ENCODE peak calls at places on chromosomes 11 and 22, in nine cellular contexts. One of them, this sample, is unnamed.

GRCh38 chr22:37848587-37849088 is 581 bp upstream of the EIF3L start:
- DNase-seq in NCI-H82: peak
- DNase-seq in colonic mucosa: no peak
- DNase-seq in kidney tubule cell: peak
- DNase-seq in IMR-90: peak
- DNase-seq in activated naive CD4-positive, alpha-beta T cell treated with anti-CD3 and anti-CD28 coated beads, Interleukin-2, amount 50 U/mL, for 16 hours: peak
- DNase-seq in NCI-H1694 treated with DMSO at 0.1 percent for 48 hours: peak
- DNase-seq in fibroblast of the conjunctiva: no peak
- DNase-seq in WTC11: no peak
- DNase-seq in this sample: peak

GRCh38 chr22:48373626-48374173 is 1454.0 kb downstream of the BRD1 start:
- DNase-seq in fibroblast of the conjunctiva: no peak
- DNase-seq in WTC11: no peak
- DNase-seq in activated naive CD4-positive, alpha-beta T cell treated with anti-CD3 and anti-CD28 coated beads, Interleukin-2, amount 50 U/mL, for 16 hours: no peak
- DNase-seq in kidney tubule cell: no peak
- DNase-seq in NCI-H82: no peak
- DNase-seq in NCI-H1694 treated with DMSO at 0.1 percent for 48 hours: no peak
- DNase-seq in IMR-90: no peak
- DNase-seq in colonic mucosa: no peak
- DNase-seq in this sample: no peak

GRCh38 chr22:39383841-39384625 is 15.5 kb upstream of the TAB1 start:
- DNase-seq in IMR-90: peak
- DNase-seq in activated naive CD4-positive, alpha-beta T cell treated with anti-CD3 and anti-CD28 coated beads, Interleukin-2, amount 50 U/mL, for 16 hours: no peak
- DNase-seq in kidney tubule cell: no peak
- DNase-seq in fibroblast of the conjunctiva: no peak
- DNase-seq in WTC11: no peak
- DNase-seq in NCI-H82: no peak
- DNase-seq in colonic mucosa: no peak
- DNase-seq in NCI-H1694 treated with DMSO at 0.1 percent for 48 hours: no peak
- DNase-seq in this sample: no peak

GRCh38 chr11:65150513-65151271 is 16.4 kb upstream of the SYVN1 start:
- DNase-seq in WTC11: no peak
- DNase-seq in kidney tubule cell: peak
- DNase-seq in IMR-90: peak
- DNase-seq in colonic mucosa: peak
- DNase-seq in NCI-H82: peak
- DNase-seq in fibroblast of the conjunctiva: peak
- DNase-seq in NCI-H1694 treated with DMSO at 0.1 percent for 48 hours: peak
- DNase-seq in activated naive CD4-positive, alpha-beta T cell treated with anti-CD3 and anti-CD28 coated beads, Interleukin-2, amount 50 U/mL, for 16 hours: no peak
- DNase-seq in this sample: peak

GRCh38 chr22:33166206-33166605 is 108.0 kb upstream of the SYN3 start:
- DNase-seq in NCI-H82: no peak
- DNase-seq in colonic mucosa: no peak
- DNase-seq in IMR-90: no peak
- DNase-seq in activated naive CD4-positive, alpha-beta T cell treated with anti-CD3 and anti-CD28 coated beads, Interleukin-2, amount 50 U/mL, for 16 hours: no peak
- DNase-seq in kidney tubule cell: no peak
- DNase-seq in WTC11: peak
- DNase-seq in NCI-H1694 treated with DMSO at 0.1 percent for 48 hours: no peak
- DNase-seq in fibroblast of the conjunctiva: no peak
- DNase-seq in this sample: no peak

GRCh38 chr11:29217901-29218300 is 798.9 kb downstream of the KCNA4 start:
- DNase-seq in activated naive CD4-positive, alpha-beta T cell treated with anti-CD3 and anti-CD28 coated beads, Interleukin-2, amount 50 U/mL, for 16 hours: no peak
- DNase-seq in IMR-90: no peak
- DNase-seq in NCI-H1694 treated with DMSO at 0.1 percent for 48 hours: no peak
- DNase-seq in fibroblast of the conjunctiva: no peak
- DNase-seq in NCI-H82: no peak
- DNase-seq in kidney tubule cell: peak
- DNase-seq in colonic mucosa: no peak
- DNase-seq in WTC11: no peak
- DNase-seq in this sample: no peak

GRCh38 chr22:47810505-47811500 is 1048.4 kb downstream of the TBC1D22A start:
- DNase-seq in WTC11: no peak
- DNase-seq in NCI-H1694 treated with DMSO at 0.1 percent for 48 hours: no peak
- DNase-seq in fibroblast of the conjunctiva: no peak
- DNase-seq in activated naive CD4-positive, alpha-beta T cell treated with anti-CD3 and anti-CD28 coated beads, Interleukin-2, amount 50 U/mL, for 16 hours: no peak
- DNase-seq in IMR-90: no peak
- DNase-seq in colonic mucosa: no peak
- DNase-seq in kidney tubule cell: no peak
- DNase-seq in NCI-H82: no peak
- DNase-seq in this sample: no peak

GRCh38 chr11:128667873-128668272 is 26.0 kb upstream of the FLI1 start:
- DNase-seq in colonic mucosa: no peak
- DNase-seq in WTC11: no peak
- DNase-seq in activated naive CD4-positive, alpha-beta T cell treated with anti-CD3 and anti-CD28 coated beads, Interleukin-2, amount 50 U/mL, for 16 hours: no peak
- DNase-seq in kidney tubule cell: no peak
- DNase-seq in fibroblast of the conjunctiva: no peak
- DNase-seq in IMR-90: peak
- DNase-seq in NCI-H82: no peak
- DNase-seq in NCI-H1694 treated with DMSO at 0.1 percent for 48 hours: no peak
- DNase-seq in this sample: no peak

GRCh38 chr11:70078095-70078795 is at the start of gene ANO1:
- DNase-seq in fibroblast of the conjunctiva: no peak
- DNase-seq in IMR-90: peak
- DNase-seq in NCI-H82: no peak
- DNase-seq in NCI-H1694 treated with DMSO at 0.1 percent for 48 hours: no peak
- DNase-seq in colonic mucosa: no peak
- DNase-seq in WTC11: peak
- DNase-seq in activated naive CD4-positive, alpha-beta T cell treated with anti-CD3 and anti-CD28 coated beads, Interleukin-2, amount 50 U/mL, for 16 hours: no peak
- DNase-seq in kidney tubule cell: no peak
- DNase-seq in this sample: no peak

GRCh38 chr11:73156114-73156513 is 14.0 kb upstream of the FCHSD2 start:
- DNase-seq in colonic mucosa: no peak
- DNase-seq in NCI-H82: no peak
- DNase-seq in activated naive CD4-positive, alpha-beta T cell treated with anti-CD3 and anti-CD28 coated beads, Interleukin-2, amount 50 U/mL, for 16 hours: no peak
- DNase-seq in kidney tubule cell: no peak
- DNase-seq in WTC11: no peak
- DNase-seq in NCI-H1694 treated with DMSO at 0.1 percent for 48 hours: no peak
- DNase-seq in IMR-90: no peak
- DNase-seq in fibroblast of the conjunctiva: no peak
- DNase-seq in this sample: peak

GRCh38 chr11:111944139-111944538 is 7.0 kb downstream of the DIXDC1 start:
- DNase-seq in activated naive CD4-positive, alpha-beta T cell treated with anti-CD3 and anti-CD28 coated beads, Interleukin-2, amount 50 U/mL, for 16 hours: no peak
- DNase-seq in fibroblast of the conjunctiva: peak
- DNase-seq in IMR-90: peak
- DNase-seq in kidney tubule cell: peak
- DNase-seq in colonic mucosa: no peak
- DNase-seq in WTC11: no peak
- DNase-seq in NCI-H82: no peak
- DNase-seq in NCI-H1694 treated with DMSO at 0.1 percent for 48 hours: no peak
- DNase-seq in this sample: no peak

GRCh38 chr11:5937868-5938602 is 4.0 kb upstream of the OR56A3 start:
- DNase-seq in NCI-H1694 treated with DMSO at 0.1 percent for 48 hours: no peak
- DNase-seq in IMR-90: no peak
- DNase-seq in kidney tubule cell: no peak
- DNase-seq in colonic mucosa: no peak
- DNase-seq in activated naive CD4-positive, alpha-beta T cell treated with anti-CD3 and anti-CD28 coated beads, Interleukin-2, amount 50 U/mL, for 16 hours: no peak
- DNase-seq in WTC11: no peak
- DNase-seq in NCI-H82: no peak
- DNase-seq in fibroblast of the conjunctiva: no peak
- DNase-seq in this sample: no peak

GRCh38 chr22:20526628-20527355 is 19.4 kb downstream of the MED15 start:
- DNase-seq in NCI-H1694 treated with DMSO at 0.1 percent for 48 hours: no peak
- DNase-seq in kidney tubule cell: peak
- DNase-seq in fibroblast of the conjunctiva: no peak
- DNase-seq in NCI-H82: no peak
- DNase-seq in IMR-90: peak
- DNase-seq in activated naive CD4-positive, alpha-beta T cell treated with anti-CD3 and anti-CD28 coated beads, Interleukin-2, amount 50 U/mL, for 16 hours: no peak
- DNase-seq in WTC11: no peak
- DNase-seq in colonic mucosa: no peak
- DNase-seq in this sample: no peak

GRCh38 chr11:28525636-28526405 is 417.6 kb downstream of the METTL15 start:
- DNase-seq in WTC11: no peak
- DNase-seq in NCI-H1694 treated with DMSO at 0.1 percent for 48 hours: no peak
- DNase-seq in colonic mucosa: no peak
- DNase-seq in NCI-H82: no peak
- DNase-seq in activated naive CD4-positive, alpha-beta T cell treated with anti-CD3 and anti-CD28 coated beads, Interleukin-2, amount 50 U/mL, for 16 hours: no peak
- DNase-seq in IMR-90: no peak
- DNase-seq in kidney tubule cell: no peak
- DNase-seq in fibroblast of the conjunctiva: no peak
- DNase-seq in this sample: no peak

GRCh38 chr11:26834601-26835000 is 112.7 kb upstream of the SLC5A12 start:
- DNase-seq in fibroblast of the conjunctiva: no peak
- DNase-seq in WTC11: no peak
- DNase-seq in kidney tubule cell: no peak
- DNase-seq in IMR-90: no peak
- DNase-seq in activated naive CD4-positive, alpha-beta T cell treated with anti-CD3 and anti-CD28 coated beads, Interleukin-2, amount 50 U/mL, for 16 hours: no peak
- DNase-seq in NCI-H82: no peak
- DNase-seq in NCI-H1694 treated with DMSO at 0.1 percent for 48 hours: no peak
- DNase-seq in colonic mucosa: no peak
- DNase-seq in this sample: no peak

GRCh38 chr22:19048531-19048930 is 73.7 kb downstream of the DGCR2 start:
- DNase-seq in NCI-H82: no peak
- DNase-seq in WTC11: no peak
- DNase-seq in activated naive CD4-positive, alpha-beta T cell treated with anti-CD3 and anti-CD28 coated beads, Interleukin-2, amount 50 U/mL, for 16 hours: peak
- DNase-seq in kidney tubule cell: no peak
- DNase-seq in fibroblast of the conjunctiva: no peak
- DNase-seq in NCI-H1694 treated with DMSO at 0.1 percent for 48 hours: no peak
- DNase-seq in IMR-90: no peak
- DNase-seq in colonic mucosa: no peak
- DNase-seq in this sample: no peak

GRCh38 chr22:17035246-17035645 is 27.2 kb upstream of the GAB4 start:
- DNase-seq in WTC11: no peak
- DNase-seq in colonic mucosa: no peak
- DNase-seq in IMR-90: no peak
- DNase-seq in NCI-H82: no peak
- DNase-seq in NCI-H1694 treated with DMSO at 0.1 percent for 48 hours: no peak
- DNase-seq in fibroblast of the conjunctiva: no peak
- DNase-seq in kidney tubule cell: no peak
- DNase-seq in activated naive CD4-positive, alpha-beta T cell treated with anti-CD3 and anti-CD28 coated beads, Interleukin-2, amount 50 U/mL, for 16 hours: no peak
- DNase-seq in this sample: no peak